ENCODE peak calls at places on chromosomes 7 and 10, in ten cellular contexts. One of them, this sample, is unnamed.

GRCh38 chr7:135536160-135536559 is 21.6 kb upstream of the NUP205 start:
- DNase-seq in astrocyte of the cerebellum: peak
- DNase-seq in non-pigmented ciliary epithelial cell: no peak
- DNase-seq in mesenchymal stem cell: peak
- DNase-seq in AG20443: peak
- DNase-seq in HEK293T: no peak
- DNase-seq in amniotic epithelial cell: peak
- DNase-seq in stimulated activated CD4-positive, alpha-beta T cell treated with anti-CD3 and anti-CD28 coated beads, Interleukin-1b, Interleukin-23, amount 100 ng/mL, for 24 hours: no peak
- DNase-seq in activated CD8-positive, alpha-beta memory T cell treated with anti-CD3 and anti-CD28 coated beads for 24 hours: no peak
- DNase-seq in T-helper 9 cell: no peak
- DNase-seq in this sample: no peak

GRCh38 chr10:21989453-21990154 is 13.9 kb downstream of the DNAJC1 start:
- DNase-seq in astrocyte of the cerebellum: peak
- DNase-seq in activated CD8-positive, alpha-beta memory T cell treated with anti-CD3 and anti-CD28 coated beads for 24 hours: no peak
- DNase-seq in non-pigmented ciliary epithelial cell: peak
- DNase-seq in AG20443: peak
- DNase-seq in T-helper 9 cell: no peak
- DNase-seq in amniotic epithelial cell: peak
- DNase-seq in HEK293T: peak
- DNase-seq in stimulated activated CD4-positive, alpha-beta T cell treated with anti-CD3 and anti-CD28 coated beads, Interleukin-1b, Interleukin-23, amount 100 ng/mL, for 24 hours: no peak
- DNase-seq in mesenchymal stem cell: peak
- DNase-seq in this sample: peak

GRCh38 chr7:153588596-153588995 is 463.6 kb upstream of the DPP6 start:
- DNase-seq in astrocyte of the cerebellum: no peak
- DNase-seq in stimulated activated CD4-positive, alpha-beta T cell treated with anti-CD3 and anti-CD28 coated beads, Interleukin-1b, Interleukin-23, amount 100 ng/mL, for 24 hours: no peak
- DNase-seq in mesenchymal stem cell: no peak
- DNase-seq in activated CD8-positive, alpha-beta memory T cell treated with anti-CD3 and anti-CD28 coated beads for 24 hours: no peak
- DNase-seq in AG20443: no peak
- DNase-seq in non-pigmented ciliary epithelial cell: no peak
- DNase-seq in HEK293T: no peak
- DNase-seq in T-helper 9 cell: no peak
- DNase-seq in amniotic epithelial cell: no peak
- DNase-seq in this sample: no peak

GRCh38 chr10:124993728-124994451 is 52.0 kb downstream of the ZRANB1 start:
- DNase-seq in T-helper 9 cell: no peak
- DNase-seq in mesenchymal stem cell: no peak
- DNase-seq in activated CD8-positive, alpha-beta memory T cell treated with anti-CD3 and anti-CD28 coated beads for 24 hours: peak
- DNase-seq in HEK293T: no peak
- DNase-seq in astrocyte of the cerebellum: no peak
- DNase-seq in stimulated activated CD4-positive, alpha-beta T cell treated with anti-CD3 and anti-CD28 coated beads, Interleukin-1b, Interleukin-23, amount 100 ng/mL, for 24 hours: no peak
- DNase-seq in amniotic epithelial cell: no peak
- DNase-seq in non-pigmented ciliary epithelial cell: no peak
- DNase-seq in AG20443: no peak
- DNase-seq in this sample: no peak

GRCh38 chr10:49103761-49104160 is 11.6 kb downstream of the VSTM4 start:
- DNase-seq in HEK293T: no peak
- DNase-seq in AG20443: no peak
- DNase-seq in amniotic epithelial cell: no peak
- DNase-seq in T-helper 9 cell: no peak
- DNase-seq in activated CD8-positive, alpha-beta memory T cell treated with anti-CD3 and anti-CD28 coated beads for 24 hours: no peak
- DNase-seq in astrocyte of the cerebellum: no peak
- DNase-seq in mesenchymal stem cell: no peak
- DNase-seq in stimulated activated CD4-positive, alpha-beta T cell treated with anti-CD3 and anti-CD28 coated beads, Interleukin-1b, Interleukin-23, amount 100 ng/mL, for 24 hours: no peak
- DNase-seq in non-pigmented ciliary epithelial cell: no peak
- DNase-seq in this sample: no peak

GRCh38 chr10:126041804-126042231 is 145.5 kb downstream of the FANK1 start:
- DNase-seq in mesenchymal stem cell: peak
- DNase-seq in T-helper 9 cell: peak
- DNase-seq in non-pigmented ciliary epithelial cell: no peak
- DNase-seq in AG20443: peak
- DNase-seq in HEK293T: no peak
- DNase-seq in astrocyte of the cerebellum: no peak
- DNase-seq in stimulated activated CD4-positive, alpha-beta T cell treated with anti-CD3 and anti-CD28 coated beads, Interleukin-1b, Interleukin-23, amount 100 ng/mL, for 24 hours: peak
- DNase-seq in activated CD8-positive, alpha-beta memory T cell treated with anti-CD3 and anti-CD28 coated beads for 24 hours: peak
- DNase-seq in amniotic epithelial cell: peak
- DNase-seq in this sample: peak

GRCh38 chr7:94696981-94697670 is 41.2 kb upstream of the SGCE start:
- DNase-seq in mesenchymal stem cell: peak
- DNase-seq in astrocyte of the cerebellum: peak
- DNase-seq in amniotic epithelial cell: peak
- DNase-seq in T-helper 9 cell: no peak
- DNase-seq in stimulated activated CD4-positive, alpha-beta T cell treated with anti-CD3 and anti-CD28 coated beads, Interleukin-1b, Interleukin-23, amount 100 ng/mL, for 24 hours: no peak
- DNase-seq in activated CD8-positive, alpha-beta memory T cell treated with anti-CD3 and anti-CD28 coated beads for 24 hours: no peak
- DNase-seq in AG20443: peak
- DNase-seq in HEK293T: no peak
- DNase-seq in non-pigmented ciliary epithelial cell: peak
- DNase-seq in this sample: no peak

GRCh38 chr7:50782376-50783208 is at the start of gene GRB10:
- DNase-seq in amniotic epithelial cell: peak
- DNase-seq in activated CD8-positive, alpha-beta memory T cell treated with anti-CD3 and anti-CD28 coated beads for 24 hours: peak
- DNase-seq in T-helper 9 cell: no peak
- DNase-seq in stimulated activated CD4-positive, alpha-beta T cell treated with anti-CD3 and anti-CD28 coated beads, Interleukin-1b, Interleukin-23, amount 100 ng/mL, for 24 hours: no peak
- DNase-seq in astrocyte of the cerebellum: no peak
- DNase-seq in HEK293T: no peak
- DNase-seq in AG20443: peak
- DNase-seq in mesenchymal stem cell: peak
- DNase-seq in non-pigmented ciliary epithelial cell: no peak
- DNase-seq in this sample: no peak

GRCh38 chr7:82049442-82049841 is 279.6 kb upstream of the HGF start:
- DNase-seq in amniotic epithelial cell: peak
- DNase-seq in stimulated activated CD4-positive, alpha-beta T cell treated with anti-CD3 and anti-CD28 coated beads, Interleukin-1b, Interleukin-23, amount 100 ng/mL, for 24 hours: no peak
- DNase-seq in T-helper 9 cell: no peak
- DNase-seq in HEK293T: peak
- DNase-seq in mesenchymal stem cell: peak
- DNase-seq in non-pigmented ciliary epithelial cell: no peak
- DNase-seq in AG20443: no peak
- DNase-seq in activated CD8-positive, alpha-beta memory T cell treated with anti-CD3 and anti-CD28 coated beads for 24 hours: no peak
- DNase-seq in astrocyte of the cerebellum: no peak
- DNase-seq in this sample: no peak

This sample was measured in GM10248.